ENCODE peak calls at places on chromosomes 12 and 14, in nine cellular contexts. O is mucosa of descending colon; A is RWPE1; M is HFFc6; B is fibroblast of mammary gland; S is mesothelial cell of epicardium; G is B cell; R is upper lobe of left lung; P is CD4-positive, alpha-beta T cell. E is an unnamed sample.

GRCh38 chr12:21552983-21553673 is 27.0 kb downstream of the SPX start:
- DNase-seq in O (no peak), G (no peak), S (no peak), M (no peak), B (no peak), A (no peak), R (no peak), P (no peak), E (no peak)

GRCh38 chr14:21494902-21495762 is 16.0 kb downstream of the METTL3 start:
- DNase-seq in M (peak; percentile 13), B (peak; percentile 19), S (no peak), R (no peak), O (no peak), G (no peak), A (no peak), P (no peak), E (no peak)

GRCh38 chr14:104898870-104899510 is 25.7 kb upstream of the PLD4 start:
- DNase-seq in R (peak; percentile 54), P (no peak), O (no peak), M (no peak), B (peak; percentile 31), S (no peak), G (no peak), A (no peak), E (no peak)

GRCh38 chr12:131093971-131094830 is 140.5 kb downstream of the ADGRD1 start:
- DNase-seq in R (no peak), S (peak; percentile 6), A (no peak), G (no peak), M (no peak), O (peak; percentile 11), P (no peak), B (no peak), E (peak; percentile 49)

GRCh38 chr12:86050010-86050409 is 175.9 kb downstream of the NTS start:
- DNase-seq in G (no peak), B (no peak), S (no peak), R (no peak), A (no peak), O (no peak), P (no peak), M (no peak), E (no peak)

GRCh38 chr14:63677891-63678379 is 36.3 kb upstream of the WDR89 start:
- DNase-seq in B (peak; percentile 6), R (no peak), G (no peak), O (no peak), S (no peak), M (peak; percentile 96), A (peak; percentile 24), P (no peak), E (no peak)

GRCh38 chr12:116432321-116432750 is 126.8 kb upstream of the MAP1LC3B2 start:
- DNase-seq in A (no peak), O (no peak), B (peak; percentile 81), M (no peak), G (no peak), P (no peak), S (no peak), R (no peak), E (no peak)

GRCh38 chr12:120367924-120368788 is 808 bp downstream of the MSI1 start:
- DNase-seq in S (no peak), A (no peak), G (no peak), M (no peak), O (peak; percentile 52), R (peak; percentile 77), P (no peak), B (peak; percentile 34), E (no peak)

GRCh38 chr12:89880695-89881350 is 172.2 kb upstream of the ATP2B1 start:
- DNase-seq in A (no peak), M (no peak), B (no peak), O (no peak), G (peak; percentile 72), S (no peak), P (peak; percentile 29), R (no peak), E (no peak)

GRCh38 chr12:67885370-67886169 is 103.7 kb upstream of the IFNG-AS1 start:
- DNase-seq in A (no peak), S (no peak), G (no peak), R (no peak), B (no peak), O (no peak), P (no peak), M (peak; percentile 42), E (no peak)

GRCh38 chr12:124422142-124422569 is 127.3 kb downstream of the RFLNA start:
- DNase-seq in A (peak; percentile 70), O (peak; percentile 86), M (no peak), R (peak; percentile 76), G (no peak), P (no peak), S (no peak), B (no peak), E (no peak)

GRCh38 chr12:90253674-90254181 is 545.1 kb upstream of the ATP2B1 start:
- DNase-seq in R (no peak), O (peak; percentile 54), P (peak; percentile 9), M (peak; percentile 87), G (peak; percentile 44), S (no peak), B (peak; percentile 82), A (peak; percentile 85), E (no peak)

GRCh38 chr12:105444050-105444808 is 113.7 kb downstream of the C12orf75 start:
- DNase-seq in O (no peak), G (no peak), M (no peak), R (no peak), B (no peak), A (no peak), P (no peak), S (no peak), E (no peak)

GRCh38 chr12:125677829-125678228 is 612.6 kb downstream of the AACS start:
- DNase-seq in B (no peak), R (no peak), P (no peak), S (no peak), M (no peak), O (no peak), G (no peak), A (no peak), E (no peak)

GRCh38 chr12:104969328-104969727 is 11.2 kb upstream of the SLC41A2 start:
- DNase-seq in S (no peak), R (no peak), P (no peak), B (no peak), O (no peak), G (no peak), M (no peak), A (no peak), E (no peak)

GRCh38 chr12:31989987-31990386 is 30.8 kb downstream of the RESF1 start:
- DNase-seq in R (no peak), M (no peak), B (no peak), G (no peak), P (no peak), S (no peak), O (no peak), A (peak; percentile 90), E (no peak)

GRCh38 chr14:100803694-100804075 is 22.2 kb upstream of the MEG3 start:
- DNase-seq in M (no peak), S (no peak), G (no peak), R (no peak), A (no peak), B (no peak), P (no peak), O (no peak), E (no peak)

DNA sequence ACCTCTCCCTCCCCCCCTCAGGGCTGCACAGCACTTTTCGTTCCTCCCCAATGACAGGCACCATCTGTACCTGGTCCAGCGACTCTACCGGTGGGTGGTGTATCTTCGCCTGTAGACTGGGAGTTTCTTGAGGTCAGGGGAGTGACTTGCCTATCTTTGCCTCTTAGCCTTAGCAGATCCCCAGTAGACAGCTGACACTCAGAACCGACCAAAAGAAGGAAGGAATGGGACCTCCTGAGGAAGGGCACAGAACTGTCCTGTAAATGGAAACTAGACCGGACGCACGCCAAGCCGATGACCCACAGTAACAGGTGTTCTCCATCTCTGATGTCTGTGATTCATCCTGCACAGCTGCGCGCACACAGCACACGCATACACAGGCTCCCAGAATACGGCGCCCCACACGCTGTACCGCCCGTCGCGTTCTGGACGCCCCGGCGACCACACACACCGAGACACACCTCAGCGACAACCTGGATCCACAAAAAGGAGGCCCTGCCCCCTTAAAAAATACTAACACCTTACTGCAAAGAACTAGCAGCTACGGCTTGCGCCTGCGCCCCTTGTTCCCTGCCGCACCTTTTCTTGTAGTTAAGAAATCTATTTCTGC is 673 bp upstream of the TTC9 start:
- DNase-seq in P (peak; percentile 57), R (peak; percentile 66), G (peak; percentile 77), M (no peak), B (peak; percentile 34), A (peak; percentile 60), O (peak; percentile 51), S (no peak), E (no peak)
- TF ChIP-seq CTCF in P (no peak), R (no peak), G (no peak), M (no peak), B (no peak), A (no peak), O (no peak), S (no peak), E (no peak)

DNA sequence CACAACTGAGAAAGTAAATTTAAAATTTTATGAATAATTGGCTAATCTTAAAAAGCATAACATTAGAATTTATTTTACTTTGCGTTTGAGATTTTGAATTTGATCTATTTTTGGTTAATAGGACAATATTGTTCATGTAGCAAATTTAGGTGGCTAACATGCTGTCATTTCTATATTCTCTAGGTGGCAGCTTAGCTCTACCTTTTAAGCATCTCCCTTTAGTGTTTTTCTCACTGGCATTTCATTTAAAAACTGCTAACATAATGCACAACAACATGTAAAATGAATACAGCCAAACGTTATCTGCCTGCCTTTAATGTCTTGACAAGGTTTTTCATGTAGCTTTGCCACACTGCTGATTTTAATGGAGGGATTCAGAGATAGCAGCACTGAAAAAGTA is 272.3 kb upstream of the FBXO33 start:
- DNase-seq in S (no peak), M (no peak), O (no peak), G (no peak), B (no peak), P (no peak), A (no peak), R (no peak), E (no peak)
- TF ChIP-seq CTCF in S (no peak), M (no peak), O (no peak), G (no peak), B (no peak), P (no peak), A (no peak), R (no peak), E (no peak)

GRCh38 chr14:106879241-106879640 is 1352.9 kb downstream of the TMEM121 start:
- DNase-seq in G (peak; percentile 37), M (no peak), B (peak; percentile 11), O (peak; percentile 59), R (peak; percentile 22), P (peak; percentile 31), A (no peak), S (no peak), E (no peak)
- TF ChIP-seq CTCF in G (peak; percentile 44), M (peak; percentile 68), B (peak; percentile 18), O (peak; percentile 48), R (no peak), P (peak; percentile 39), A (peak; percentile 21), S (no peak), E (peak; percentile 30)

GRCh38 chr12:45122776-45123380 is 72.0 kb upstream of the DBX2 start:
- DNase-seq in O (no peak), P (no peak), G (no peak), B (peak; percentile 66), M (peak; percentile 7), R (no peak), A (peak; percentile 12), S (no peak), E (no peak)
- TF ChIP-seq CTCF in O (no peak), P (no peak), G (no peak), B (peak; percentile 61), M (peak; percentile 66), R (no peak), A (peak; percentile 33), S (no peak), E (peak; percentile 81)